ENCODE peak calls at places on chromosomes 1 and 21, in five cellular contexts. S, K, A, B and G are unnamed samples.

GRCh38 chr1:151346082-151346768 is 827 bp downstream of the RFX5 start:
- DNase-seq in S (no peak), K (no peak), B (no peak), A (peak), G (no peak)

GRCh38 chr1:61446531-61446991 is 278.4 kb downstream of the TM2D1 start:
- DNase-seq in K (no peak), B (no peak), S (no peak), A (peak), G (peak)

GRCh38 chr1:175887981-175888428 is 144.6 kb upstream of the TNR start:
- DNase-seq in A (peak), K (peak), B (peak), S (no peak), G (no peak)

GRCh38 chr21:42974832-42975820 is 764 bp downstream of the PKNOX1 start:
- DNase-seq in S (peak), B (peak), K (no peak), A (peak), G (no peak)

GRCh38 chr1:156893048-156893953 is at the start of gene PEAR1:
- DNase-seq in K (peak), B (no peak), A (no peak), S (no peak), G (no peak)

GRCh38 chr1:61141288-61142044 is 59.1 kb downstream of the NFIA start:
- DNase-seq in K (no peak), S (no peak), B (no peak), A (peak), G (no peak)

GRCh38 chr1:56194911-56195310 is 384.5 kb downstream of the PLPP3 start:
- DNase-seq in A (no peak), S (no peak), K (no peak), B (no peak), G (no peak)

GRCh38 chr1:186391841-186392240 is 16.2 kb downstream of the ODR4 start:
- DNase-seq in S (no peak), K (no peak), B (no peak), A (no peak), G (no peak)

GRCh38 chr1:206932271-206932670 is 10.5 kb upstream of the FCMR start:
- DNase-seq in K (no peak), A (no peak), S (no peak), B (no peak), G (no peak)

GRCh38 chr1:248380854-248381253 is 5.3 kb downstream of the OR2T6 start:
- DNase-seq in B (no peak), A (no peak), K (no peak), S (no peak), G (no peak)

GRCh38 chr1:40341509-40342380 is 24.7 kb upstream of the COL9A2 start:
- DNase-seq in A (peak), K (no peak), S (no peak), B (no peak), G (no peak)

GRCh38 chr1:165073402-165074007 is 283.0 kb downstream of the LMX1A start:
- DNase-seq in S (no peak), K (no peak), B (no peak), A (peak), G (no peak)

GRCh38 chr1:76511226-76511625 is 356.1 kb upstream of the ST6GALNAC5 start:
- DNase-seq in A (no peak), B (no peak), S (no peak), K (peak), G (no peak)

GRCh38 chr1:152960452-152961044 is 9.9 kb upstream of the SPRR4 start:
- DNase-seq in B (no peak), S (no peak), K (peak), A (peak), G (no peak)

GRCh38 chr1:228996286-228996685 is 261.0 kb downstream of the RHOU start:
- DNase-seq in B (no peak), S (no peak), A (no peak), K (no peak), G (no peak)

GRCh38 chr1:203114202-203114601 is 13.3 kb upstream of the ADORA1 start:
- DNase-seq in A (no peak), K (no peak), S (no peak), B (no peak), G (peak)

GRCh38 chr21:25567472-25567871 is 39.8 kb downstream of the MRPL39 start:
- DNase-seq in A (no peak), B (no peak), S (no peak), K (no peak), G (no peak)

GRCh38 chr1:13725714-13726175 is 25.8 kb downstream of the PRDM2 start:
- DNase-seq in S (no peak), B (peak), K (no peak), A (peak), G (no peak)

GRCh38 chr1:26530898-26531598 is 1.5 kb downstream of the RPS6KA1 start:
- DNase-seq in B (peak), S (no peak), K (peak), A (peak), G (no peak)
- TF ChIP-seq POLR2AphosphoS5 in B (peak), S (no peak), K (no peak), A (no peak), G (no peak)

GRCh38 chr1:16013220-16013907 is 4.5 kb downstream of the HSPB7 start:
- DNase-seq in K (peak), B (peak), A (peak), S (no peak), G (no peak)

GRCh38 chr1:16013908-16014258 is 4.0 kb downstream of the HSPB7 start:
- DNase-seq in K (no peak), A (peak), S (no peak), B (no peak), G (no peak)

GRCh38 chr1:16010837-16011236 is 6.8 kb downstream of the SRARP start:
- DNase-seq in S (no peak), B (no peak), K (no peak), A (no peak), G (no peak)

GRCh38 chr1:16011936-16012589 is 5.8 kb downstream of the HSPB7 start:
- DNase-seq in S (no peak), B (no peak), K (no peak), A (no peak), G (no peak)

DNA sequence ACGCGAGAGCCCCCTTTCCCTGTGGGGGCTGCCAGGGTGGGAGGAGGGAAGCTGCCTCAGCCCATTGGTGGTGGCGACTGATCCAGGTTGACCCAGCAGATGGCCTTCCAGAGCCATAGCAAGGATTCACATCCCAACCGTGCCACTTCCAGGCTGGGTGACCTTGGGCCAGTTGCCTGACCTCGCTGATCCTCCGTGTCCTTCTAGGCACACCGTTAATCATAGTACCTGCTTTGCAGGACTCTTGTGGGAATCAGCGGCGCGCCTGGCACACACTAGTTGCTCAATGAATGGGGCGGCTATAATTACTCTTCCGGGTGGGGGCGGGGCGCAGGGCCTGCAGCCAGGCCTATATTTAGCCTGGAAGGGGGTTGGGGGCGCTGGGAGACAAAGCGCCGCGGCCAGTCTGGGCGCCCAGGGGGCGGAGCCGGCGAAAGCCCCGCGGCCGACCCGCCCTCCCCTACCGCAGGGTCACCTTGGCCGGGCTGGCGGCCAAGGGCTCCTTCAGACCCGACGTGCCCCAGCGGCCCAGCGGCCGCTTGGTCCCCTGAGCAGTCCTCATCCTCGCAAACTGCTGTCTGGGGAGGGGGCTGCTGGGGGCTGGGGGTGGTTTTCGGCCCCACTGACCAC is 5.1 kb downstream of the HSPB7 start:
- DNase-seq in B (peak), S (no peak), A (peak), K (peak), G (no peak)
- H3K27ac ChIP-seq in B (peak), S (peak), A (peak), K (peak), G (peak)

DNA sequence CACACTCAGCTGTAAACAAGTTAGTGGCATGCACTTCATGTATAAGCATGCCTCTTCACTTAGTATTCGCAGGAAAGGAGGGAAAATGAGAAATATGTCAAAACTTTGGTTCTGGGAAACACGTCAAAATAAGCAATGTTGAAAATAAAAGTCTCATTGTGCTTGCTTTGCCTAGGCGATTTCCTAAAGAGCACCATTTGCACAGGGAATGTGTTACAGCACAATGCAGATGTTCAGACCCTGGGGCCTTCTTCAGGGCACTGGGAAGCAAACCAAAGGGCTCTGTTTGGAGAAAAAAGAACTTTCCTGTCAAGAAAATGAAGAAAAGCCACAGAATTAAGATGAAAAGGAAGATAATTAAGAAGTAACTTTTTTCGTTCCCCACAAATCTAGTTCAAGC is 98.6 kb upstream of the PLD5 start:
- DNase-seq in S (no peak), B (no peak), A (no peak), K (no peak), G (no peak)
- TF ChIP-seq EP300 in S (no peak), B (no peak), A (no peak), K (no peak), G (no peak)

GRCh38 chr1:242147096-242147976 is 148.4 kb upstream of the MAP1LC3C start:
- DNase-seq in S (no peak), K (no peak), A (no peak), B (no peak), G (no peak)
- TF ChIP-seq POLR2AphosphoS5 in S (no peak), K (no peak), A (no peak), B (no peak), G (no peak)

GRCh38 chr1:225482489-225482950 is 54.7 kb upstream of the LBR start:
- DNase-seq in A (no peak), B (no peak), K (peak), S (no peak), G (peak)
- H3K27ac ChIP-seq in A (no peak), B (peak), K (no peak), S (no peak), G (peak)

DNA sequence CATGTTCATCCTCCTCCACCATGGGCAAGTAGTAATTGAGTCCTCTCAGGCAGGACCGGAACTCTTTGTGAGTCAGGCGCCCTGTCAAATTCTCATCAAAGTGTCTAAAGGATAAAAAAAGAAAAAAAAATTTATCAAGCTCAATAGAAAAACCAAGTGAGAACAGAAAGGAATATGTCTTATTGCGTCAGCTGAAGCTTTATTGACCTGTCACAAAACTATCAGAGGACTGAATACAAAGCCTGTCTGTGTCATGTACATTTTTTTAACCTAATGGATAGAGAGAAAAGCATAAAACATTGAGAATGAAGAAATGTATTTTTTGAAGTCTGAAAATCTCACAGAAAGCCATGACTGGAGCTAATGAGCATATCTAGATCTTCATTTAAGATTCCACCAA is 8.7 kb downstream of the OR10Z1 start:
- DNase-seq in K (no peak), B (no peak), S (no peak), A (no peak), G (no peak)
- TF ChIP-seq EP300 in K (no peak), B (no peak), S (no peak), A (no peak), G (no peak)

GRCh38 chr1:84078824-84079167 is 65.3 kb upstream of the PRKACB start:
- DNase-seq in K (no peak), S (no peak), B (no peak), A (no peak), G (no peak)

GRCh38 chr1:84083321-84083720 is 60.8 kb upstream of the PRKACB start:
- DNase-seq in K (no peak), A (no peak), B (no peak), S (no peak), G (no peak)

GRCh38 chr1:84077476-84078107 is 66.5 kb upstream of the PRKACB start:
- DNase-seq in K (peak), A (peak), S (peak), B (peak), G (peak)

GRCh38 chr1:84073266-84073665 is 70.8 kb upstream of the PRKACB start:
- DNase-seq in A (no peak), S (no peak), B (no peak), K (no peak), G (no peak)

DNA sequence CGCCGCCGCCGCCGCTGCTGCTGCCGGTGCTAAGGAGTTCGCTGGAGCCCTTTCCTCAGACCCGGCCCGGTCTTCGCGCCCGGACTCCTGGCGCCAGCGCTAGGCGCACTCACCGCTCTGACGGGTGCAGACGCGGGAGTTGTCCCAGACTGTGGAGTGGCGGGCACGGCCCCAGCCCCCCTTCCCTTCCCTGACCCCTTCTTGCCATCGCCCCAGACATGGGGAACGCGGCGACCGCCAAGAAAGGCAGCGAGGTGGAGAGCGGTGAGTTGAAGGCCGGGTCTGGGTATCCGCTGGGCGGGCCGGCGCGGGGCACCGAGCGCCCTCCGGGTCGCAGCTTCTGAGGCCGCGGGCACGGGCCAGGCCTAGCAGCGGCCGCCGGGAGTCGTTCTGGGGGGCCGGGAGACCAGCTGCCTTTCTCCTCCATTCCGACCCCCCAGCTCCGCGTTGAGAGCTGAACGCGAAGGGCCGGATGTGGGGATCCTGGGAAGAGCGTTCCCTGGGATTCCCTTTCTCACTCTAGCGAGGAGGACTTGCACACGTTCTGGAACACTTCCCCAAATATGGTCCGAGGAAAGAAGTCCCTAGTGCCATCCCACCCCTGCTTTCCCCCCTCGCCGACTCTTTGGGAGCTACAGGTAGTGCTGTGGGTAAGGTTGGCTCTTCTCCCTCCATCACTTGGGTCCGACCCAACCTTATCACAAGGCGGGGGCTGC is 65.8 kb upstream of the PRKACB start:
- DNase-seq in S (peak), K (peak), A (peak), B (no peak), G (no peak)
- TF ChIP-seq POLR2AphosphoS5 in S (no peak), K (peak), A (no peak), B (no peak), G (no peak)

GRCh38 chr1:93964096-93964776 is 55.0 kb upstream of the GCLM start:
- DNase-seq in A (no peak), B (no peak), S (no peak), K (no peak), G (no peak)

GRCh38 chr1:93964777-93965200 is 55.6 kb upstream of the GCLM start:
- DNase-seq in K (no peak), A (peak), S (no peak), B (no peak), G (no peak)

GRCh38 chr1:93961443-93961842 is 52.2 kb upstream of the GCLM start:
- DNase-seq in S (no peak), K (no peak), A (no peak), B (no peak), G (no peak)

GRCh38 chr1:93965256-93965655 is 56.0 kb upstream of the GCLM start:
- DNase-seq in B (no peak), K (no peak), A (no peak), S (no peak), G (no peak)

DNA sequence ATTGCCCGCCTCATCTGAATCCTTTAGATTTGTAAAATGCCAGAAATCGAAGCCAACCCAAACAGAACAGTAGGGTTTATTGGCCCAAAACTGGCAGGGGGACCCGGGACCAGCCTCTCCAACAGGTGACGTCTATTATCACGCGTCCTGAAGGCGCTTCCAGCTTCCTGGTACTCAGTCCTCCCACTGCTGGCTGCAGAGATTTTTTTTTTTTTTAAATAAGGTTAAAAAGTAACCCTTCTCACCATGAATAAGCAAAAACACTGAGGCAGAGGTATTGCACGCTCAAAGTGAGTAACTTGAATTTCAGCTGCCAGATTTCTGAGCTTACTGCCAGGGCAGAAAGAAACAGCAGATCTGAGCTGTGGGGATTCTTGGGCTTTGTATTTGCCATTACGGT is 54.4 kb upstream of the GCLM start:
- DNase-seq in A (no peak), K (no peak), B (peak), S (no peak), G (no peak)
- H3K27ac ChIP-seq in A (no peak), K (no peak), B (no peak), S (no peak), G (no peak)

DNA sequence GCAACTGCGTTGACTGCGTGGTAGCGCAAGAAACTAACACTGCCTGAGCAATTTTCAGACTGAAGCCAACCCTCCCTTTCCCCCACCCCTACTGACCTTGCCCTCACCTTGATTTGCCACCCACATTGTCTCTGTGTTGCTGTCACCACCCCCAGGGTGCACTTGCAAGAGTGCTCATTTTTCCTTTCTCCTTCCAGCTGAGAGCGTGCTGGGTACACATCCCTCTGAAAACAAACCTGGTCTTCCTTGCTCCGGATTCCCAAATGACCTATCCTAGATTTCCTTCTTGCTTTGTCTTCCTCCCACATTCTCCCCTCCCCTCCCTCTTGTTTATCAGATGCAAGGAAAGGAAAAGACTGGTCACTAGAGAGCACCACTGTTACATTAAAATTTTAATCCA is 24.2 kb downstream of the MPZ start:
- DNase-seq in B (no peak), A (no peak), K (no peak), S (no peak), G (no peak)
- TF ChIP-seq EP300 in B (no peak), A (no peak), K (no peak), S (no peak), G (no peak)